ENCODE peak calls at places on chromosomes 11 and 22, in ten cellular contexts. N, K, X, H, V, O, L, S, J and A are unnamed samples.

GRCh38 chr11:45769960-45770359 is 35.0 kb upstream of the SLC35C1 start:
- DNase-seq in N (no peak), K (no peak), X (no peak), H (no peak), V (no peak), O (no peak), L (no peak), S (no peak), J (no peak), A (no peak)

GRCh38 chr11:121933694-121934093 is 182.3 kb downstream of the BLID start:
- DNase-seq in N (no peak), K (no peak), X (no peak), H (no peak), V (no peak), O (no peak), L (no peak), S (no peak), J (no peak), A (no peak)

GRCh38 chr11:7555067-7555699 is 41.4 kb downstream of the PPFIBP2 start:
- DNase-seq in N (peak), K (no peak), X (no peak), H (no peak), V (no peak), O (no peak), L (no peak), S (peak), J (no peak), A (no peak)

GRCh38 chr11:122440783-122441701 is 214.5 kb upstream of the UBASH3B start:
- DNase-seq in N (peak), K (no peak), X (peak), H (peak), V (peak), O (peak), L (peak), S (peak), J (no peak), A (peak)

GRCh38 chr11:8732276-8732675 is 49.7 kb downstream of the RPL27A start:
- DNase-seq in N (no peak), K (no peak), X (no peak), H (no peak), V (no peak), O (peak), L (no peak), S (no peak), J (no peak), A (no peak)

GRCh38 chr11:105861225-105861624 is 160.8 kb downstream of the MSANTD4 start:
- DNase-seq in N (no peak), K (no peak), X (no peak), H (no peak), V (no peak), O (peak), L (no peak), S (no peak), J (no peak), A (no peak)

GRCh38 chr22:25745341-25746011 is 3.5 kb downstream of the MYO18B start:
- DNase-seq in N (no peak), K (no peak), X (no peak), H (no peak), V (no peak), O (no peak), L (no peak), S (peak), J (no peak), A (peak)

GRCh38 chr11:124115782-124116616 is 749 bp downstream of the VWA5A start:
- DNase-seq in N (peak), K (peak), X (no peak), H (no peak), V (peak), O (no peak), L (peak), S (peak), J (no peak), A (peak)

GRCh38 chr11:28490763-28491382 is 382.7 kb downstream of the METTL15 start:
- DNase-seq in N (no peak), K (no peak), X (no peak), H (no peak), V (no peak), O (no peak), L (no peak), S (no peak), J (no peak), A (no peak)

GRCh38 chr22:30881361-30882180 is 87.0 kb downstream of the MORC2 start:
- DNase-seq in N (no peak), K (peak), X (no peak), H (no peak), V (no peak), O (no peak), L (no peak), S (peak), J (no peak), A (peak)

GRCh38 chr11:65353900-65354264 is 669 bp upstream of the TIGD3 start:
- DNase-seq in N (no peak), K (no peak), X (no peak), H (no peak), V (peak), O (no peak), L (no peak), S (no peak), J (no peak), A (no peak)

GRCh38 chr11:130052556-130052955 is 17.1 kb upstream of the APLP2 start:
- DNase-seq in N (no peak), K (no peak), X (no peak), H (no peak), V (no peak), O (no peak), L (no peak), S (no peak), J (no peak), A (no peak)

GRCh38 chr11:48109046-48109666 is 107.5 kb upstream of the OR4B1 start:
- DNase-seq in N (no peak), K (peak), X (no peak), H (no peak), V (no peak), O (peak), L (no peak), S (no peak), J (peak), A (peak)

GRCh38 chr11:125063429-125064043 is 431 bp downstream of the SLC37A2 start:
- DNase-seq in N (no peak), K (no peak), X (no peak), H (no peak), V (no peak), O (no peak), L (peak), S (peak), J (no peak), A (no peak)

GRCh38 chr11:58057481-58057880 is 26.7 kb downstream of the OR6Q1 start:
- DNase-seq in N (no peak), K (no peak), X (no peak), H (no peak), V (no peak), O (no peak), L (no peak), S (no peak), J (no peak), A (no peak)

GRCh38 chr11:17978553-17979287 is 34.1 kb downstream of the SERGEF start:
- DNase-seq in N (peak), K (peak), X (no peak), H (no peak), V (peak), O (peak), L (peak), S (peak), J (no peak), A (peak)

GRCh38 chr22:28899199-28899853 is 16.0 kb downstream of the ZNRF3 start:
- DNase-seq in N (no peak), K (no peak), X (no peak), H (peak), V (no peak), O (no peak), L (no peak), S (no peak), J (no peak), A (no peak)

DNA sequence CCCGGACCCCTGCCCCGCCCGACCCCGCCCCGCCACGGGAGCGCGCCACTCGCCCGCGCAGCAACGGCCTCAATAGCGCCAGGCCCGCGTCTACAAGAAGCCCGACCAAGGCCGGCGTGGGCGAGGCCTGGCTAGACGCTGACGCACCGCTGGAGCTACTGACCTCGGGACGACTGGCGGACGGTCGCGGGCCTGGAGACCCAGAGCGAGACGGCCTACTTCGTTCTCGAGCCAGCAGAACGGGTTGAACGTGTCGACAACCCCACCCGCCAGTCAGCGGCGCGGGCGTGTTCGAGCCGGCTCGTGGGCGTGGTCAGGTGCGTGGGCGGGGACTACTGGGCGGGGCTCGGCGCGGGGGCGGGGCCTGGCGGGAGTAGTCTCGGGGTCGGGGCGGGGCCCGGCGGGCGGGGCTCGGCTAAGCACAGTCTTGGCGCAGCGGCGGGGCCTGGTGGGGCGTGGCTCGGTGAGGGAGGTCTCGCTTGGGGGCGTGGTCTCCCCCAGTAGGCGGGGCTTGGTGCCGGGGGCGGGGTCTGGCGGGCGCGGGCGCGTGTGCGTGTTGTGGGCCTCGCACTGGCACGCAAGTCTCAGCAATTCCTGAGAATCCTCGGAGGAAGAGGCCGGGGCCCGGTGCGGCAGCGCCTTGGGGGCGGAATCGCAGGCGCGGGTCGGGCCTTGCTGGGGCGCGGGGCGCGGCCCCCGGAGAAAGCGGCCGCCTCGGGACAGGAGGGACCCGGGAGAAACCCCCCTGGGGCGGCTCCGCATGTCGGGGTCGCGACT is at the start of gene RNH1:
- DNase-seq in N (peak), K (peak), X (peak), H (peak), V (peak), O (peak), L (peak), S (peak), J (peak), A (peak)
- TF ChIP-seq POLR2A in N (peak), K (peak), X (no peak), H (no peak), V (peak), O (peak), L (peak), S (peak), J (peak), A (no peak)

DNA sequence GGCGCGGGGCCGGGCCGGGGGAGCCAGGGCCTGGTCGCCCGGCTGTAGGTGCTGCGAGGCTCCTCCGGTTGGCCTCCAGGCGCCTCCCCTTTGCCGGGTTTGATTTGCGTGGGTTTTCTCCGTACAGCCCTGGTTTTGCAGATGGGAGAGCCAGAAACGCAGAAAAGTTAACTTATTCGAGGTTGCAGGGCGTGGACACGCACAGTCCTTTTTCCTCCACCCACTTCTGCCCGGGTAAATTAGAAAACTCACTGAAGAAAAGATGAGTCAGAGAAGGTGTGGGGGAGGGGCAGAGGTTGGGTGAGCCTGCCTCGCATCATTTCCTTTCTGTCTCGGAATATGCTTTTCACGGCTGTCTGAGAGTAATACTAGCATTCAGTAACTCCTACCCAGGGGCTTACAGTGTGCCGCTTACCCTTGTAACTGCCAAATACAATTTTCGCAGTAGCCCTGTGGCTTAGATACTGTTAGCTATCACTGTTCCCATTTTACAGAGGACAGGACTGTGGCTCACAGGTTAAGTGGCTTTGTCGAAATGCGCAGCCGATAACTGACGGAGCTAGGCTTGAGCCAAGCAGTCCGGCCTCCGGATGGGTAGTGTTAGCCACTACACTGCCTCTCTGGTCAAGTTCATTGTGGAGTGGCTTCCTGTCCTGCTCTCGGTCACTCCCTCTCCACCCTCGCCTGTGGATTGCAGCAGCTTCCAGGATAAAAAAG is 811 bp downstream of the FADD start:
- DNase-seq in N (peak), K (peak), X (peak), H (peak), V (peak), O (peak), L (no peak), S (peak), J (peak), A (peak)
- TF ChIP-seq POLR2A in N (no peak), K (peak), X (no peak), H (no peak), V (no peak), O (peak), L (peak), S (no peak), J (no peak), A (no peak)

GRCh38 chr22:21000215-21000986 is 1.5 kb downstream of the THAP7 start:
- DNase-seq in N (no peak), K (peak), X (no peak), H (no peak), V (no peak), O (no peak), L (no peak), S (no peak), J (no peak), A (no peak)

GRCh38 chr22:21000987-21001600 is 824 bp downstream of the THAP7 start:
- DNase-seq in N (no peak), K (peak), X (no peak), H (no peak), V (no peak), O (peak), L (peak), S (no peak), J (no peak), A (peak)

GRCh38 chr22:20999350-21000214 is 2.3 kb downstream of the THAP7 start:
- DNase-seq in N (no peak), K (no peak), X (no peak), H (no peak), V (no peak), O (no peak), L (peak), S (no peak), J (no peak), A (no peak)

GRCh38 chr22:21003782-21004181 is 1.9 kb upstream of the THAP7 start:
- DNase-seq in N (no peak), K (peak), X (no peak), H (no peak), V (no peak), O (no peak), L (no peak), S (no peak), J (no peak), A (peak)

GRCh38 chr22:21001601-21002325 is at the start of gene THAP7:
- DNase-seq in N (peak), K (peak), X (peak), H (peak), V (peak), O (peak), L (peak), S (peak), J (peak), A (peak)
- TF ChIP-seq POLR2A in N (peak), K (no peak), X (no peak), H (peak), V (peak), O (peak), L (peak), S (peak), J (peak), A (peak)

GRCh38 chr11:95791385-95792033 is 1.2 kb downstream of the CEP57 start:
- DNase-seq in N (no peak), K (no peak), X (no peak), H (no peak), V (no peak), O (no peak), L (no peak), S (no peak), J (no peak), A (no peak)

GRCh38 chr11:95792200-95792599 is 1.9 kb downstream of the CEP57 start:
- DNase-seq in N (no peak), K (no peak), X (no peak), H (no peak), V (no peak), O (no peak), L (no peak), S (no peak), J (no peak), A (peak)

GRCh38 chr11:95790123-95790932 is at the start of gene CEP57:
- DNase-seq in N (peak), K (peak), X (peak), H (peak), V (peak), O (peak), L (peak), S (peak), J (peak), A (peak)

GRCh38 chr11:95789506-95790122 is at the start of gene FAM76B:
- DNase-seq in N (peak), K (peak), X (peak), H (peak), V (peak), O (peak), L (peak), S (peak), J (peak), A (peak)

GRCh38 chr11:95790933-95791247 is 592 bp downstream of the CEP57 start:
- DNase-seq in N (peak), K (peak), X (peak), H (peak), V (peak), O (peak), L (no peak), S (peak), J (peak), A (peak)
- TF ChIP-seq POLR2A in N (no peak), K (no peak), X (no peak), H (no peak), V (no peak), O (no peak), L (no peak), S (no peak), J (no peak), A (no peak)

GRCh38 chr11:85854557-85855340 is 434 bp upstream of the CCDC83 start:
- DNase-seq in N (peak), K (peak), X (peak), H (peak), V (peak), O (peak), L (peak), S (peak), J (peak), A (peak)
- TF ChIP-seq POLR2A in N (no peak), K (peak), X (no peak), H (no peak), V (no peak), O (peak), L (peak), S (no peak), J (no peak), A (peak)

DNA sequence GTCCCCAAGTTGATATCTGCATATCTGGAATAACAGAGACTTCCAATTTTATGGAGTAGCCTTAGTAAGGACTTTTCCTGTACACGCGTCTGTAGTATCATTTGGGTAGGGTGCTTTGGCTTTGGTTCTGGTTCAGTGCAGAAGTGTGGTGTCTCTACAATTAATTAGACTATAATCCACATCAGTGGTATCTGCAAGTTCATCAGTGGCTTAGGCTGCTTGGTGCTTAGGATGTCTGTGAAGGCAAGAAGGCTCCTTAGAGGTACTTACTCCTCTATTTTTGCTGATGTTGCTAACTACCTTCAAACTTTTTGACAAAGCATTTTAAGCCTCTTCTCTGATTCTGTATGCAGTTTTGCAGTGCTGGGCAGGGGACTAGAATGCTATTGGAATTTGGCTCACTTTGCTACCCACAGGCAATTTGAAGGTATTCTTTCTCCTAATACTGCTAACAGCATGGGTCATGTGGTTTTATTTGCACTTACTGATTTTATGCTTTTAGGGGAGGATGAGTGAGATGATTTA is 49.4 kb downstream of the KCNQ1OT1 start:
- DNase-seq in N (no peak), K (no peak), X (no peak), H (no peak), V (no peak), O (no peak), L (no peak), S (no peak), J (no peak), A (no peak)
- TF ChIP-seq POLR2A in N (no peak), K (no peak), X (no peak), H (no peak), V (no peak), O (no peak), L (no peak), S (no peak), J (no peak), A (no peak)

GRCh38 chr22:37896939-37897338 is 9.2 kb upstream of the MICALL1 start:
- DNase-seq in N (no peak), K (no peak), X (no peak), H (no peak), V (no peak), O (no peak), L (no peak), S (no peak), J (no peak), A (no peak)

GRCh38 chr22:37897805-37898204 is 8.3 kb upstream of the MICALL1 start:
- DNase-seq in N (no peak), K (no peak), X (no peak), H (no peak), V (no peak), O (no peak), L (no peak), S (no peak), J (no peak), A (no peak)

GRCh38 chr22:37894939-37895670 is 11.0 kb upstream of the MICALL1 start:
- DNase-seq in N (no peak), K (no peak), X (peak), H (no peak), V (no peak), O (no peak), L (no peak), S (no peak), J (no peak), A (no peak)

GRCh38 chr22:37898441-37899181 is 7.5 kb upstream of the MICALL1 start:
- DNase-seq in N (peak), K (no peak), X (peak), H (no peak), V (no peak), O (no peak), L (peak), S (no peak), J (no peak), A (peak)

GRCh38 chr22:37896181-37896592 is 9.9 kb upstream of the MICALL1 start:
- DNase-seq in N (no peak), K (no peak), X (no peak), H (no peak), V (no peak), O (peak), L (no peak), S (no peak), J (no peak), A (no peak)
- TF ChIP-seq POLR2A in N (no peak), K (no peak), X (no peak), H (no peak), V (no peak), O (no peak), L (no peak), S (no peak), J (no peak), A (no peak)

DNA sequence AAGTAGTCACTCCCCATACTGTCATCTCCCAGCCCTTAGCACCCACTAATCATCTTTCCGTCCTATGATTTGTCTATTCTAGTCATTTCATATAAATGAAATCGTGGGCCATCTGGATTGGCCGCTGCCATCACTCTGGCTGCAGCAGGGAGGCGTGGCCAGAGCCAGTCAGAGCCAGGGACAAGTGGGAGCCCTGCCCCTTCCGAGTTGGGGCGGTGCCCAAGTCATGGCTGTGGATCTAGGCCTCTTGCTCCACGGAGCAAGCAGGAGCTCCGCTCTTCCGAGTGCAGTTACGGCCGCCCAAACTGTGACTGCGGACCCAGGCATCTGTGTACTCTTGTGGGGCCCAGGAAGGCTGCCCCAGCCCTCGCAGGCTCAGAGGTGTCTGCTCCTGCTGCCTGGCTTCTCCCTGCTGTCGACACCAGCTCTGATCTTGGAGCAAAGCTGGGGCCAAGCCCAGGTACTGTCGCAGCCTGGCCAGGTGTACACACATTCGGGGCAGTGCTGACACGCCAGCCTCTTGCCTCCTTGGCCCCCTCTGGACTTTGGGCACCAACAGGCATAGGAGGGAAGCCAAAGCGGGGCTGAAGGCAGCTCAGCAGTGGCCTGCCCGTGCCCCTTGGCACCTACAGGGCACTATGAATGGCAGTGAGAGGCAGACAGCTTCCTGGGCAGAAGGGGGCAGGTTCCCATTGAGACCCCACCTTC is 8.4 kb downstream of the MRPL48 start:
- DNase-seq in N (peak), K (no peak), X (no peak), H (no peak), V (no peak), O (no peak), L (peak), S (no peak), J (no peak), A (no peak)
- TF ChIP-seq POLR2A in N (no peak), K (no peak), X (no peak), H (no peak), V (no peak), O (no peak), L (no peak), S (no peak), J (no peak), A (no peak)

GRCh38 chr11:73154178-73154577 is 12.1 kb upstream of the FCHSD2 start:
- DNase-seq in N (no peak), K (no peak), X (no peak), H (no peak), V (no peak), O (no peak), L (no peak), S (peak), J (no peak), A (no peak)
- TF ChIP-seq POLR2A in N (no peak), K (no peak), X (no peak), H (no peak), V (no peak), O (no peak), L (no peak), S (no peak), J (no peak), A (no peak)